ENCODE peak calls at places on chromosomes 16 and 17, in seven cellular contexts. H is EL; C is stimulated activated naive CD4-positive, alpha-beta T cell; W is PC-9; O is AG10803; A is fibroblast of pulmonary artery; P is T-helper 2 cell. V is an unnamed sample.

GRCh38 chr17:47732399-47733046 is 513 bp upstream of the TBX21 start:
- DNase-seq in H (no peak), C (no peak), W (no peak), O (no peak), A (no peak), P (no peak), V (no peak)

GRCh38 chr16:88763502-88764053 is 21.4 kb downstream of the PIEZO1 start:
- DNase-seq in H (no peak), C (no peak), W (peak), O (no peak), A (no peak), P (no peak), V (no peak)

GRCh38 chr16:67967956-67968439 is 439 bp downstream of the SLC12A4 start:
- DNase-seq in H (peak), C (no peak), W (peak), O (peak), A (peak), P (no peak), V (no peak)

GRCh38 chr17:78736526-78737079 is 45.5 kb downstream of the CYTH1 start:
- DNase-seq in H (no peak), C (peak), W (peak), O (no peak), A (no peak), P (peak), V (peak)

GRCh38 chr16:85990861-85991301 is 91.9 kb downstream of the IRF8 start:
- DNase-seq in H (no peak), C (no peak), W (no peak), O (no peak), A (no peak), P (no peak), V (no peak)

GRCh38 chr17:75250009-75250471 is 11.4 kb downstream of the GGA3 start:
- DNase-seq in H (no peak), C (peak), W (peak), O (peak), A (peak), P (no peak), V (no peak)

GRCh38 chr17:28279411-28279810 is 39.6 kb upstream of the TMEM97 start:
- DNase-seq in H (peak), C (no peak), W (no peak), O (peak), A (peak), P (no peak), V (no peak)

GRCh38 chr17:67574658-67575293 is 143.0 kb upstream of the NOL11 start:
- DNase-seq in H (no peak), C (no peak), W (no peak), O (no peak), A (no peak), P (no peak), V (no peak)

GRCh38 chr16:22329199-22329695 is 32.0 kb downstream of the POLR3E start:
- DNase-seq in H (no peak), C (no peak), W (no peak), O (no peak), A (no peak), P (no peak), V (no peak)

GRCh38 chr16:73228649-73229048 is 180.7 kb upstream of the ZFHX3 start:
- DNase-seq in H (peak), C (no peak), W (no peak), O (peak), A (peak), P (no peak), V (no peak)

GRCh38 chr17:64420143-64420670 is 28.7 kb upstream of the MILR1 start:
- DNase-seq in H (peak), C (peak), W (peak), O (peak), A (peak), P (no peak), V (no peak)

GRCh38 chr17:9522074-9522473 is 53.5 kb downstream of the STX8 start:
- DNase-seq in H (peak), C (peak), W (peak), O (peak), A (peak), P (no peak), V (no peak)

GRCh38 chr16:35255186-35255803 is 1795.9 kb downstream of the TP53TG3F start:
- DNase-seq in H (no peak), C (no peak), W (no peak), O (no peak), A (no peak), P (no peak), V (no peak)

V was measured in breast epithelium.